ENCODE peak calls at places on chromosomes 3 and 15, in six cellular contexts. K, G, H, R, T and O are unnamed samples.

GRCh38 chr3:11288786-11289637 is 16.8 kb downstream of the ATG7 start:
- DNase-seq in K (no peak), G (peak), H (peak), R (peak), T (no peak), O (peak)

GRCh38 chr15:92877000-92877399 is 23.1 kb upstream of the CHD2 start:
- DNase-seq in K (no peak), G (peak), H (no peak), R (no peak), T (no peak), O (no peak)

GRCh38 chr3:23611737-23612295 is 193.9 kb upstream of the UBE2E1 start:
- DNase-seq in K (peak), G (no peak), H (peak), R (peak), T (peak), O (peak)

GRCh38 chr3:174204765-174205164 is 654.4 kb upstream of the NAALADL2 start:
- DNase-seq in K (no peak), G (no peak), H (no peak), R (no peak), T (no peak), O (no peak)

GRCh38 chr3:168467085-168467714 is 371.5 kb upstream of the GOLIM4 start:
- DNase-seq in K (no peak), G (no peak), H (peak), R (peak), T (peak), O (peak)

GRCh38 chr3:23161896-23162570 is 41.1 kb upstream of the UBE2E2 start:
- DNase-seq in K (peak), G (peak), H (no peak), R (peak), T (no peak), O (peak)

GRCh38 chr3:172367205-172368105 is 80.8 kb downstream of the GHSR start:
- DNase-seq in K (no peak), G (peak), H (peak), R (no peak), T (no peak), O (peak)

GRCh38 chr15:70327328-70328136 is 229.8 kb upstream of the TLE3 start:
- DNase-seq in K (no peak), G (peak), H (peak), R (no peak), T (peak), O (peak)

GRCh38 chr3:1394188-1394587 is 301.4 kb downstream of the CNTN6 start:
- DNase-seq in K (no peak), G (no peak), H (no peak), R (no peak), T (no peak), O (no peak)

GRCh38 chr3:45528429-45528828 is 66.1 kb upstream of the LIMD1 start:
- DNase-seq in K (no peak), G (no peak), H (no peak), R (no peak), T (no peak), O (no peak)

GRCh38 chr3:49133226-49133951 is 539 bp upstream of the LAMB2 start:
- DNase-seq in K (no peak), G (peak), H (peak), R (no peak), T (peak), O (peak)

GRCh38 chr15:75732809-75733451 is 20.3 kb upstream of the CSPG4 start:
- DNase-seq in K (peak), G (no peak), H (peak), R (peak), T (peak), O (peak)

GRCh38 chr3:124780356-124780755 is 50.1 kb downstream of the UMPS start:
- DNase-seq in K (no peak), G (no peak), H (peak), R (no peak), T (no peak), O (peak)

GRCh38 chr15:90829942-90830440 is 38.4 kb upstream of the FURIN start:
- DNase-seq in K (peak), G (no peak), H (peak), R (peak), T (no peak), O (no peak)

GRCh38 chr3:165217739-165218138 is 21.6 kb upstream of the SLITRK3 start:
- DNase-seq in K (no peak), G (no peak), H (no peak), R (no peak), T (no peak), O (no peak)

GRCh38 chr15:80567721-80568157 is 127.4 kb upstream of the ABHD17C start:
- DNase-seq in K (peak), G (peak), H (peak), R (peak), T (peak), O (peak)

GRCh38 chr15:40567111-40567510 is 2.0 kb upstream of the RPUSD2 start:
- DNase-seq in K (peak), G (no peak), H (peak), R (no peak), T (peak), O (no peak)

GRCh38 chr3:51716805-51717204 is 9.9 kb downstream of the GRM2 start:
- DNase-seq in K (no peak), G (no peak), H (no peak), R (no peak), T (peak), O (no peak)

GRCh38 chr3:48406443-48407431 is 23.1 kb downstream of the PLXNB1 start:
- DNase-seq in K (no peak), G (no peak), H (no peak), R (no peak), T (no peak), O (no peak)

GRCh38 chr15:33960160-33960559 is 8.1 kb upstream of the CHRM5 start:
- DNase-seq in K (no peak), G (no peak), H (peak), R (no peak), T (no peak), O (no peak)

GRCh38 chr15:33968224-33968623 is at the start of gene CHRM5:
- DNase-seq in K (no peak), G (no peak), H (no peak), R (no peak), T (no peak), O (no peak)

GRCh38 chr15:33963831-33964664 is 4.2 kb upstream of the CHRM5 start:
- DNase-seq in K (peak), G (no peak), H (peak), R (peak), T (no peak), O (peak)

GRCh38 chr15:33964665-33965040 is 3.6 kb upstream of the CHRM5 start:
- DNase-seq in K (no peak), G (no peak), H (no peak), R (no peak), T (no peak), O (no peak)
- H3K4me3 ChIP-seq in K (no peak), G (no peak), H (no peak), R (no peak), T (no peak), O (no peak)

GRCh38 chr3:25515131-25515530 is 87.1 kb downstream of the RARB start:
- DNase-seq in K (no peak), G (no peak), H (no peak), R (no peak), T (no peak), O (no peak)

GRCh38 chr3:25520926-25521559 is 93.0 kb downstream of the RARB start:
- DNase-seq in K (no peak), G (no peak), H (no peak), R (no peak), T (no peak), O (no peak)
- TF ChIP-seq CTCF in K (no peak), G (no peak), H (no peak), R (no peak), T (peak), O (no peak)

GRCh38 chr3:32685604-32686185 is 707 bp downstream of the CNOT10 start:
- DNase-seq in K (no peak), G (no peak), H (peak), R (peak), T (no peak), O (peak)

GRCh38 chr3:32684029-32684799 is 774 bp upstream of the CNOT10 start:
- DNase-seq in K (no peak), G (no peak), H (no peak), R (no peak), T (no peak), O (no peak)

GRCh38 chr3:32686713-32687112 is 1.7 kb downstream of the CNOT10 start:
- DNase-seq in K (no peak), G (no peak), H (no peak), R (no peak), T (no peak), O (no peak)

GRCh38 chr3:32681811-32682210 is 3.2 kb upstream of the CNOT10 start:
- DNase-seq in K (no peak), G (no peak), H (no peak), R (peak), T (no peak), O (no peak)

DNA sequence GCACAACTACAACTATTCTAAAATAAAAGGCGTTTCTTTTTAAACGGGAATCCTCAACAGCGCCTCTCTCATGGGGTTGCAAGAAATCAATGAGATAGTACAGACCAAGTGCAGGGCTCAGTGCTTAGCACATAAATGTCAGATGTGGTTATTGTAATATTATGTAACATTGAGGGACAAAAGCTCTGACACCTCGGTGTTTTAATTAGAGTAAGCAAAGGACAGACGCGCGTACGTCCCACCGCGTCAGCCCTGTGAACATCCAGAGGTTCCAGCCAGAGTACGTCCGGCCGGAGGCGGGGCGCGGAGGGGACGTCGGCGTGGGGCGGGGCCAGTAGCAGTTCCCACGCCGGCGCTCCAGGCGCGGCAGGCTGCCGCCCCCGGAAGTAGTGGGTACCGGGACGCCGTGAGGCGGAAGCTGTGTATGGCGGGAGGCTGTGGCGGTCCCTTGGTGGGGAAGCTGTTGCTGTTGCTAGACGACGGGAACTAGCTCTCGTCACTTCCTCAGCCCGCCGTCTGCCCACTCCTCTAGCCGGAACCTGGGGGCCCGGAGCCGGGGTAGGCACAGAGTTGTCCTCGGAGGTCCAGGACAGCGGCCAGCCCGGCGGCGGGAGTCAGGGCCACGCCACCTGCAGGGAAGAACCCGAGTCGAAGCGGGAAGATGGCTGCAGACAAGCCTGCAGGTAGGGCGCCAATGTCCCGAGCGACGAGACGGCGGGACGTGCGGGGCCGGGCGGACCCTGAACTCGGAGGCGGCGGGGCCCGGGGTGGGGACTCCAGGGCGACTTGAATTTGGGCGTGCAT is at the start of gene CNOT10:
- DNase-seq in K (peak), G (peak), H (peak), R (peak), T (peak), O (peak)
- H3K4me3 ChIP-seq in K (peak), G (peak), H (peak), R (peak), T (peak), O (peak)

GRCh38 chr3:50388021-50388719 is 28.8 kb upstream of the TMEM115 start:
- DNase-seq in K (peak), G (no peak), H (no peak), R (peak), T (peak), O (no peak)
- TF ChIP-seq CTCF in K (peak), G (no peak), H (peak), R (peak), T (peak), O (peak)

GRCh38 chr3:146313411-146314111 is 62.7 kb upstream of the PLSCR4 start:
- DNase-seq in K (no peak), G (no peak), H (peak), R (peak), T (no peak), O (peak)

GRCh38 chr3:146308682-146309081 is 57.8 kb upstream of the PLSCR4 start:
- DNase-seq in K (no peak), G (no peak), H (peak), R (no peak), T (no peak), O (peak)

GRCh38 chr3:146306024-146306423 is 55.1 kb upstream of the PLSCR4 start:
- DNase-seq in K (no peak), G (no peak), H (no peak), R (no peak), T (no peak), O (no peak)

GRCh38 chr3:146308222-146308621 is 57.3 kb upstream of the PLSCR4 start:
- DNase-seq in K (no peak), G (no peak), H (peak), R (no peak), T (no peak), O (peak)
- H3K4me3 ChIP-seq in K (no peak), G (no peak), H (peak), R (no peak), T (no peak), O (no peak)

GRCh38 chr3:127700406-127700805 is 27.7 kb downstream of the ABTB1 start:
- DNase-seq in K (no peak), G (no peak), H (no peak), R (no peak), T (no peak), O (no peak)
- TF ChIP-seq CTCF in K (no peak), G (no peak), H (no peak), R (no peak), T (peak), O (peak)

DNA sequence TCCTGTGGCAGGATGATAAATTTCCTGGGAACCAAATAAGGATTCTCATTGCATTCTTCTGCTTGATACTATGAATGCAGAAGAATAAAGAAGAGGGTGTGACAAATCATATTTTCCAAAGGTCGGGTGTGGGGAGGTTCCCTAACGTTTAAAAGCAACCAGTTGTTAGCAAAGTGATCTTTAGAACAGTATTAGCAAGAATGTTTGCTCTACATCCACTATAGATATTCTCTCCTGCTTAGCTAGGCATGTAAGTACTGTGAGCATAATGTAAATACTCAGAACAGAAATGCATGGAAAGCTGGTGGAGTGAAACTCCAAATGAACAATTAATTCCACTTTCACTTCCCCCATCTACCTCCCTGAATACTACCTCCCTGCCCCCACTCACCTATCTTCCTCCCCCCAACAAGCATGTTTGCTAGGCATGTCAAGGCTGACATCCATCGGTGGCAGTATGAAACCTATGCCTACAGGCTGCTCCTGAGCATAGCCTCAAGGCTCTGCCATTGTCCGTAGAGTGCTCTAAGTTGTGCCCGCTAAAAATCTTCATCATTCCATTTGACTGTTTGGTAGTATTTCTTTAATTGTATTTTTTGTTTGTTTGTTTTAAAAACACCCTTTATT is 329.7 kb downstream of the TIGIT start:
- DNase-seq in K (no peak), G (no peak), H (no peak), R (peak), T (no peak), O (no peak)
- H3K4me3 ChIP-seq in K (no peak), G (peak), H (peak), R (no peak), T (no peak), O (peak)

DNA sequence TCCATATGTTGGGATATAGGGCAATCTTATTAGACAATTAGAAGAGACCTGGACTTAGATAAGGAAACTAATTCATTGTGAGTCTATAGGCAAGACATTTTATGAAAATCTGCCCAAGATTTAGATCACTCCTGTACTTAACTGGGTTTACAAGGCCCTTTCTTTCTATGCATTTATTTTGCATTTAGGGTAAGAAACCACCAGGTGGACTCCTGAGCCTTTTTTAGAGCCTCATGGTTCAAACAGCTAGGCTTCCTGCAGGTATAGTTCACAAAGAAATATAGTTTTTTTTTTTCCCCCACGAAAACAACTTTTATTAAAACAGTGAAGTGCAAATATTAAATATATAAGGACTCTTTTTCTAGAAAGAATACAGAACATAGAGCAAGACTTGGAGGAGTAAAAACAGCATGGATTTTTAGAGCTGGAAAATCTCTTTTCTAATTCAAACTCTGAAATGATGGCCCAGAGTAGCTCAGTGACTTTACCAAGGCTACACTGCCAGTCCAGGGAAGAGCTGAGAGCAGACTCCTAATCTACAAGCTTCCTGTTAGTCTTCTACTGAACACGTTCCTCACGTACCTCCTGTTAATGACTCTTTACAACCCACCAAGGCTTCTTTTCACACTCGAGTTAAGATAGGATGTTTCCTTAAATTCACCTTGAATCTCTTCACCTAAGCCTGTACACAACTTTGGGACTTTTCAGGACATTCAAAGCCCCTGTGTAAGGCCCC is 401.0 kb upstream of the ATP11B start:
- DNase-seq in K (peak), G (no peak), H (no peak), R (no peak), T (no peak), O (no peak)
- TF ChIP-seq CTCF in K (peak), G (no peak), H (no peak), R (peak), T (peak), O (no peak)